ENCODE peak calls at places on chromosomes 12 and 14, in ten cellular contexts. H is RPMI7951; O is fibroblast of pulmonary artery; C is T-helper 1 cell; K is progenitor cell of endocrine pancreas; J is CD8-positive, alpha-beta memory T cell; Y is NCI-H526; P is cardiac muscle cell; V is stomach; I is Right ventricle myocardium inferior. E is an unnamed sample.

GRCh38 chr14:95500772-95501401 is 15.6 kb downstream of the SYNE3 start:
- DNase-seq in C (no peak), Y (peak), J (no peak), I (no peak), V (peak), P (no peak), O (peak), H (peak), K (no peak), E (no peak)

GRCh38 chr14:68292467-68293334 is 473.1 kb downstream of the RAD51B start:
- DNase-seq in H (no peak), P (no peak), K (no peak), I (no peak), J (no peak), V (no peak), O (peak), C (no peak), Y (no peak), E (no peak)

GRCh38 chr14:30214456-30215090 is 286.9 kb upstream of the PRKD1 start:
- DNase-seq in V (no peak), I (no peak), P (peak), J (no peak), C (no peak), Y (peak), K (no peak), O (peak), H (peak), E (no peak)

GRCh38 chr12:501722-502447 is 42.1 kb downstream of the B4GALNT3 start:
- DNase-seq in V (peak), C (no peak), O (no peak), J (no peak), K (no peak), H (no peak), Y (no peak), P (no peak), I (no peak), E (no peak)

GRCh38 chr12:109871678-109872314 is 8.5 kb downstream of the GLTP start:
- DNase-seq in P (no peak), V (peak), C (no peak), O (no peak), Y (no peak), H (no peak), J (no peak), I (no peak), K (no peak), E (no peak)

GRCh38 chr12:51814311-51815088 is 34.0 kb downstream of the FIGNL2 start:
- DNase-seq in Y (peak), I (peak), J (peak), P (peak), K (peak), V (peak), C (peak), O (peak), H (peak), E (peak)

GRCh38 chr12:94980577-94980976 is 22.9 kb downstream of the NDUFA12 start:
- DNase-seq in J (peak), Y (peak), C (no peak), V (no peak), H (no peak), P (no peak), O (peak), K (no peak), I (no peak), E (no peak)

GRCh38 chr14:68736519-68736918 is 56.3 kb downstream of the ZFP36L1 start:
- DNase-seq in P (peak), Y (no peak), V (no peak), O (no peak), C (no peak), K (no peak), H (no peak), J (no peak), I (no peak), E (no peak)

GRCh38 chr14:22896760-22897159 is 13.7 kb downstream of the REM2 start:
- DNase-seq in I (no peak), K (no peak), V (no peak), P (no peak), O (no peak), Y (no peak), H (no peak), C (no peak), J (no peak), E (no peak)

GRCh38 chr12:2395352-2395977 is 342.7 kb downstream of the CACNA1C start:
- DNase-seq in H (peak), P (peak), V (peak), O (peak), J (no peak), Y (peak), C (peak), I (no peak), K (peak), E (no peak)

GRCh38 chr14:81169711-81170103 is 51.1 kb downstream of the GTF2A1 start:
- DNase-seq in I (peak), V (peak), J (no peak), C (no peak), K (no peak), H (no peak), O (no peak), Y (peak), P (peak), E (no peak)

E was measured in natural killer cell treated with Interleukin-12 subunit alpha and Interleukin-12 subunit beta and Interleukin-15 and Interleukin-18, amount 100 ng/mL, for 72 hours.